ENCODE peak calls at places on chromosomes 7 and 10, in four cellular contexts. I, R, E and N are unnamed samples. For H3K9me3, the result is how much of the 10 kb centered on the place peaks cover.

GRCh38 chr10:64477791-64478190 is 956.6 kb downstream of the REEP3 start:
- DNase-seq in R (no peak), E (no peak), I (no peak), N (no peak)

GRCh38 chr7:44289341-44290249 is 35.8 kb downstream of the CAMK2B start:
- DNase-seq in E (peak), I (peak), R (no peak), N (no peak)

GRCh38 chr7:39554583-39555140 is 11.5 kb upstream of the YAE1 start:
- DNase-seq in R (no peak), E (no peak), I (no peak), N (no peak)

GRCh38 chr7:55593515-55594318 is 21.4 kb upstream of the VOPP1 start:
- DNase-seq in E (no peak), R (peak), I (no peak), N (no peak)

GRCh38 chr10:77959384-77959783 is 32.8 kb upstream of the DLG5 start:
- DNase-seq in I (no peak), R (no peak), E (no peak), N (no peak)

GRCh38 chr7:135925205-135925604 is 52.0 kb downstream of the MTPN start:
- DNase-seq in R (peak), E (no peak), I (no peak), N (no peak)

GRCh38 chr7:20539201-20539600 is 76.3 kb upstream of the ABCB5 start:
- DNase-seq in R (no peak), E (no peak), I (no peak), N (no peak)

GRCh38 chr10:82378146-82378545 is 503.2 kb downstream of the NRG3 start:
- DNase-seq in I (peak), R (peak), E (no peak), N (no peak)

GRCh38 chr7:7944619-7945282 is 23.8 kb upstream of the GLCCI1 start:
- DNase-seq in E (peak), I (no peak), R (no peak), N (no peak)

GRCh38 chr10:14740684-14741247 is 33.9 kb downstream of the FAM107B start:
- DNase-seq in I (no peak), R (peak), E (no peak), N (no peak)

GRCh38 chr10:29590598-29591415 is 44.0 kb downstream of the SVIL start:
- DNase-seq in R (peak), I (no peak), E (no peak), N (no peak)

GRCh38 chr10:23522345-23522744 is 83.5 kb downstream of the OTUD1 start:
- DNase-seq in I (no peak), R (no peak), E (no peak), N (no peak)

GRCh38 chr10:63247771-63248170 is 114.6 kb downstream of the NRBF2 start:
- DNase-seq in E (no peak), I (no peak), R (peak), N (no peak)

GRCh38 chr10:14858338-14858925 is 20.2 kb upstream of the SUV39H2 start:
- DNase-seq in R (no peak), E (no peak), I (no peak), N (no peak)

GRCh38 chr10:105774881-105775280 is 1133.8 kb downstream of the SORCS3 start:
- DNase-seq in R (no peak), I (no peak), E (no peak), N (no peak)

GRCh38 chr7:7902845-7903244 is 65.8 kb upstream of the GLCCI1 start:
- DNase-seq in E (no peak), R (no peak), I (no peak), N (no peak)

GRCh38 chr7:140698477-140698876 is 2.0 kb downstream of the NDUFB2 start:
- DNase-seq in E (no peak), I (no peak), R (no peak), N (no peak)

GRCh38 chr7:74496272-74496671 is 42.6 kb downstream of the GTF2IRD1 start:
- DNase-seq in R (no peak), E (no peak), I (no peak), N (no peak)

GRCh38 chr10:24962998-24963397 is 10.6 kb upstream of the PRTFDC1 start:
- DNase-seq in I (no peak), R (peak), E (no peak), N (no peak)

GRCh38 chr10:50416181-50416824 is 165.0 kb upstream of the ASAH2 start:
- DNase-seq in R (peak), E (no peak), I (no peak), N (no peak)

GRCh38 chr10:14837003-14837755 is 658 bp downstream of the CDNF start:
- DNase-seq in I (no peak), R (no peak), E (no peak), N (no peak)

GRCh38 chr10:83880252-83880791 is 259.0 kb upstream of the GHITM start:
- DNase-seq in R (no peak), I (no peak), E (no peak), N (no peak)

GRCh38 chr10:102869290-102870198 is at the start of gene AS3MT:
- DNase-seq in R (no peak), I (peak), E (no peak), N (no peak)
- TF ChIP-seq POLR2A in R (no peak), I (no peak), E (no peak), N (no peak)

GRCh38 chr10:123913688-123914268 is 22.2 kb upstream of the CPXM2 start:
- DNase-seq in I (peak), E (no peak), R (no peak), N (no peak)
- H3K9me3 ChIP-seq in I (under half), E (under half), R (under half), N (under half)

DNA sequence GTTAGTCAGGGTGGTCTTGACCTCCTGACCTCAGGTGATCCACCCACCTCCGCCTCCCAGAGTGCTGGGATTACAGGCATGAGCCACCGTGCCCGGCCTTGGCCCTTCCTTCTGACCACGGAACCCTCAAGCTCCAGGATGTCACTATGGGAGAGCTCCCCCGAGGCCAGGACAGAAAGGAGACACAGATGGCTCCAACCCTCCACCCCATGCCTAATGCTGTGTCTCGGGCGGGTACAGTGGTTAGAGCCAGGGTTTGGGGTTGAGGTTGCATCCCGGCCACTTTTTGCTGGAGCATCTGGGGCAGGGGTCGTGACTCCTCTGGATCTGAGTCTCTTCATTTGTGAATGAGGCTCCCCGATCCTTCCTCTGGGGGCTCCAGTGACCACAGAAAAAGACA is 8.1 kb downstream of the MYL10 start:
- DNase-seq in I (no peak), R (no peak), E (no peak), N (no peak)
- TF ChIP-seq CTCF in I (no peak), R (no peak), E (no peak), N (no peak)

GRCh38 chr10:95559466-95559865 is 1.7 kb downstream of the SORBS1 start:
- DNase-seq in R (no peak), E (no peak), I (peak), N (no peak)
- TF ChIP-seq POLR2A in R (no peak), E (no peak), I (no peak), N (no peak)

GRCh38 chr7:154759989-154760388 is 242.9 kb downstream of the PAXIP1 start:
- DNase-seq in I (no peak), R (no peak), E (no peak), N (no peak)
- H3K9me3 ChIP-seq in I (under half), R (under half), E (under half), N (under half)

GRCh38 chr7:137834552-137834951 is 12.2 kb downstream of the DGKI start:
- DNase-seq in I (no peak), E (no peak), R (no peak), N (no peak)
- TF ChIP-seq CTCF in I (no peak), E (no peak), R (no peak), N (no peak)

GRCh38 chr7:101363734-101364374 is 1.2 kb downstream of the COL26A1 start:
- DNase-seq in R (peak), E (peak), I (peak), N (no peak)
- TF ChIP-seq POLR2A in R (no peak), E (no peak), I (no peak), N (no peak)

GRCh38 chr7:157791666-157792065 is 454.9 kb downstream of the DNAJB6 start:
- DNase-seq in E (no peak), I (no peak), R (no peak), N (no peak)

GRCh38 chr7:157789942-157790341 is 453.1 kb downstream of the DNAJB6 start:
- DNase-seq in R (no peak), I (no peak), E (no peak), N (no peak)

GRCh38 chr7:157792241-157792950 is 455.6 kb downstream of the DNAJB6 start:
- DNase-seq in E (no peak), I (no peak), R (no peak), N (no peak)

GRCh38 chr7:157792954-157793353 is 456.1 kb downstream of the DNAJB6 start:
- DNase-seq in E (no peak), I (no peak), R (no peak), N (no peak)

DNA sequence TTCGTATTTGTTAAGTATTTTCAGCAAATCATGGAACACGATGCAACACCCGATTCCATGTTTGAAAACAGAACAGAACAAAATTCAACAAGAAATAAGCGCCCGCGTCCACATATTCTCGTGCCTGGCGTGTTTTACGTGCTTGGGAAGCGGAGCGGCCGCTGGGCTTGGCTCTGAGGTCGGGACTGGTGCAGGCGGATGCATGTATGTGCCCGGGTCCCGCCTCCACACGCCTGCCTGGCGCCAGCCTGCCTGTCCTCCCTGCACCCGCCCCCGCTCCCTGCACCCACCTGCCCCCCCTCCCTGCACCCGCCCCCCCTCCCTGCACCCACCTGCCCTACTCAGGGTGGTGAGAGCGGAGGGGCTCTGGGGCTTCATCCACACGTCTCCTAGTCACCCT is 454.5 kb downstream of the DNAJB6 start:
- DNase-seq in I (no peak), E (no peak), R (no peak), N (no peak)
- H3K9me3 ChIP-seq in I (under half), E (under half), R (half or more), N (under half)